ENCODE peak calls at places on chromosomes 7 and 10, in ten cellular contexts. Q is AG04450; X is fibroblast of lung; A is lower lobe of right lung; M is psoas muscle; O is CD8-positive, alpha-beta T cell; I is upper lobe of right lung; F is adrenal gland; R is transverse colon; B is colonic mucosa. J is an unnamed sample.

GRCh38 chr7:104126411-104126841 is 81.4 kb downstream of the ORC5 start:
- DNase-seq in Q (no peak), X (no peak), A (no peak), M (no peak), O (no peak), I (no peak), F (no peak), R (no peak), B (no peak), J (no peak)

GRCh38 chr7:149778696-149779501 is 5.5 kb upstream of the ZNF467 start:
- DNase-seq in Q (no peak), X (no peak), A (peak; percentile 38), M (no peak), O (no peak), I (peak; percentile 54), F (no peak), R (no peak), B (no peak), J (no peak)

GRCh38 chr10:112002191-112002590 is 181.4 kb downstream of the GPAM start:
- DNase-seq in Q (no peak), X (no peak), A (no peak), M (no peak), O (no peak), I (no peak), F (no peak), R (no peak), B (no peak), J (no peak)

GRCh38 chr7:768881-769504 is 41.9 kb upstream of the PRKAR1B start:
- DNase-seq in Q (no peak), X (no peak), A (no peak), M (peak; percentile 76), O (no peak), I (no peak), F (no peak), R (no peak), B (no peak), J (no peak)

GRCh38 chr10:836782-837181 is 94.7 kb downstream of the LARP4B start:
- DNase-seq in Q (no peak), X (no peak), A (no peak), M (no peak), O (no peak), I (no peak), F (no peak), R (no peak), B (no peak), J (no peak)

GRCh38 chr10:34181545-34182300 is 633.4 kb downstream of the PARD3 start:
- DNase-seq in Q (peak; percentile 50), X (peak; percentile 21), A (no peak), M (no peak), O (no peak), I (no peak), F (no peak), R (no peak), B (no peak), J (no peak)

GRCh38 chr7:118590107-118590506 is 365.6 kb downstream of the ANKRD7 start:
- DNase-seq in Q (no peak), X (no peak), A (no peak), M (no peak), O (no peak), I (no peak), F (no peak), R (no peak), B (no peak), J (no peak)

GRCh38 chr7:138929969-138930368 is 51.2 kb downstream of the KIAA1549 start:
- DNase-seq in Q (no peak), X (no peak), A (no peak), M (no peak), O (no peak), I (no peak), F (no peak), R (no peak), B (no peak), J (no peak)

GRCh38 chr10:108031505-108031904 is 867.0 kb upstream of the SORCS1 start:
- DNase-seq in Q (no peak), X (no peak), A (no peak), M (no peak), O (no peak), I (no peak), F (no peak), R (no peak), B (no peak), J (no peak)

GRCh38 chr10:62377026-62377415 is 2.9 kb downstream of the ZNF365 start:
- DNase-seq in Q (no peak), X (no peak), A (no peak), M (no peak), O (no peak), I (no peak), F (no peak), R (no peak), B (no peak), J (no peak)

GRCh38 chr10:42367532-42368230 is 270.7 kb downstream of the ZNF33B start:
- DNase-seq in Q (peak; percentile 41), X (peak; percentile 62), A (peak; percentile 84), M (peak; percentile 75), O (no peak), I (peak; percentile 88), F (peak; percentile 81), R (peak; percentile 9), B (peak; percentile 85), J (peak; percentile 48)

GRCh38 chr10:26437637-26438461 is at the start of gene APBB1IP:
- DNase-seq in Q (no peak), X (peak; percentile 22), A (peak; percentile 94), M (peak; percentile 88), O (peak; percentile 28), I (peak; percentile 94), F (peak; percentile 74), R (peak; percentile 72), B (peak; percentile 60), J (no peak)

GRCh38 chr7:37901236-37901827 is 15.3 kb downstream of the SFRP4 start:
- DNase-seq in Q (no peak), X (peak; percentile 59), A (no peak), M (no peak), O (no peak), I (no peak), F (peak; percentile 20), R (no peak), B (no peak), J (no peak)

GRCh38 chr10:96832721-96833219 is 672 bp downstream of the LCOR start:
- DNase-seq in Q (no peak), X (peak; percentile 67), A (peak; percentile 91), M (peak; percentile 94), O (peak; percentile 76), I (peak; percentile 94), F (peak; percentile 84), R (peak; percentile 90), B (peak; percentile 87), J (no peak)

GRCh38 chr10:116888380-116889055 is 39.2 kb downstream of the ENO4 start:
- DNase-seq in Q (peak; percentile 55), X (peak; percentile 90), A (peak; percentile 59), M (peak; percentile 69), O (no peak), I (no peak), F (peak; percentile 85), R (peak; percentile 63), B (peak; percentile 62), J (peak; percentile 40)

GRCh38 chr7:81845628-81846259 is 75.9 kb upstream of the HGF start:
- DNase-seq in Q (no peak), X (no peak), A (no peak), M (no peak), O (no peak), I (no peak), F (no peak), R (no peak), B (no peak), J (no peak)

GRCh38 chr10:34470307-34470706 is 344.8 kb downstream of the PARD3 start:
- DNase-seq in Q (no peak), X (no peak), A (no peak), M (no peak), O (no peak), I (no peak), F (no peak), R (no peak), B (no peak), J (no peak)

GRCh38 chr10:10903620-10904019 is 114.1 kb upstream of the CELF2 start:
- DNase-seq in Q (no peak), X (no peak), A (no peak), M (no peak), O (no peak), I (no peak), F (no peak), R (no peak), B (no peak), J (no peak)

GRCh38 chr7:157683251-157684156 is 346.7 kb downstream of the DNAJB6 start:
- DNase-seq in Q (no peak), X (peak; percentile 8), A (no peak), M (no peak), O (no peak), I (peak; percentile 41), F (no peak), R (no peak), B (no peak), J (no peak)

GRCh38 chr10:113062977-113063967 is 113.2 kb downstream of the TCF7L2 start:
- DNase-seq in Q (no peak), X (peak; percentile 67), A (no peak), M (no peak), O (no peak), I (no peak), F (no peak), R (no peak), B (no peak), J (no peak)
- TF ChIP-seq CTCF in Q (peak; percentile 28), X (no peak), A (no peak), M (no peak), O (no peak), I (no peak), F (peak; percentile 24), R (no peak), B (no peak), J (peak; percentile 4)

GRCh38 chr10:44880090-44880715 is 30.9 kb upstream of the TMEM72 start:
- DNase-seq in Q (no peak), X (no peak), A (no peak), M (no peak), O (no peak), I (no peak), F (no peak), R (no peak), B (no peak), J (no peak)
- H3K27me3 ChIP-seq in Q (peaks cover 10% of the 10 kb centered on the region), X (peaks cover 18% of the 10 kb centered on the region), A (no peaks in the 10 kb centered on the region), M (no peaks in the 10 kb centered on the region), O (no peaks in the 10 kb centered on the region), I (no peaks in the 10 kb centered on the region), F (no peaks in the 10 kb centered on the region), R (no peaks in the 10 kb centered on the region), B (no peaks in the 10 kb centered on the region), J (peaks cover 19% of the 10 kb centered on the region)

GRCh38 chr7:31729195-31729804 is 42.3 kb downstream of the PPP1R17 start:
- DNase-seq in Q (no peak), X (no peak), A (no peak), M (no peak), O (no peak), I (no peak), F (no peak), R (no peak), B (no peak), J (no peak)
- TF ChIP-seq CTCF in Q (no peak), X (no peak), A (no peak), M (no peak), O (no peak), I (no peak), F (no peak), R (no peak), B (no peak), J (peak; percentile 7)

DNA sequence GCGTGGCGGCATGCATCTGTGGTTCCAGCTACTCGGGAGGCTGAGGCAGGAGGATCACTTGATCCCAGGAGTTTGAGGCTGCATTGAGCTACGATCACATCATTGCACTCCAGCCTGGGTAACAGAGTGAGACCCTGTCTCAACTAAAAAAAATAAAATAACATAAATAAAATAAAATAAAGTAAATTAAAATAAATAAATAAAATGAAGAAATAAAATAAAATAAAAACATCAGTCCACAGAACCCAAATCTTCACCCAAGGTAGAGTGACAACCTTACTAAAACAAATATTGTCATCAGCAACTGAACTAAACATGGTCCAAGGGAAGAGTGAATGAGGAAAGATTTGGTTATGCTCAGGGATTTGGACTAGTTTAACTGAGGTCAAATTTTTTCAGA is 24.8 kb upstream of the OCM2 start:
- DNase-seq in Q (no peak), X (no peak), A (no peak), M (no peak), O (no peak), I (no peak), F (no peak), R (no peak), B (no peak), J (no peak)
- H3K27me3 ChIP-seq in Q (no peaks in the 10 kb centered on the region), X (no peaks in the 10 kb centered on the region), A (peaks cover 7% of the 10 kb centered on the region), M (peaks cover 4% of the 10 kb centered on the region), O (no peaks in the 10 kb centered on the region), I (no peaks in the 10 kb centered on the region), F (peaks cover 3% of the 10 kb centered on the region), R (no peaks in the 10 kb centered on the region), B (no peaks in the 10 kb centered on the region), J (no peaks in the 10 kb centered on the region)